ENCODE peak calls at places on chromosomes 7 and 10, in five cellular contexts. One of them, this sample, is unnamed.

GRCh38 chr7:90119178-90119971 is 34.9 kb upstream of the STEAP1 start:
- DNase-seq in NCI-H748 treated with DMSO at 0.1 percent for 48 hours: peak
- DNase-seq in fibroblast of pulmonary artery: peak
- DNase-seq in GM12865: no peak
- DNase-seq in GM03348: peak
- DNase-seq in this sample: no peak

GRCh38 chr10:52864459-52865106 is 92.0 kb upstream of the MBL2 start:
- DNase-seq in NCI-H748 treated with DMSO at 0.1 percent for 48 hours: no peak
- DNase-seq in fibroblast of pulmonary artery: peak
- DNase-seq in GM12865: peak
- DNase-seq in GM03348: peak
- DNase-seq in this sample: no peak

GRCh38 chr10:123132576-123133477 is 2.9 kb upstream of the HMX3 start:
- DNase-seq in NCI-H748 treated with DMSO at 0.1 percent for 48 hours: peak
- DNase-seq in fibroblast of pulmonary artery: peak
- DNase-seq in GM12865: peak
- DNase-seq in GM03348: peak
- DNase-seq in this sample: peak

GRCh38 chr10:60200682-60201053 is 189.0 kb downstream of the ANK3 start:
- DNase-seq in NCI-H748 treated with DMSO at 0.1 percent for 48 hours: no peak
- DNase-seq in fibroblast of pulmonary artery: no peak
- DNase-seq in GM12865: no peak
- DNase-seq in GM03348: no peak
- DNase-seq in this sample: no peak

GRCh38 chr7:111175908-111176307 is 85.0 kb downstream of the LRRN3 start:
- DNase-seq in NCI-H748 treated with DMSO at 0.1 percent for 48 hours: no peak
- DNase-seq in fibroblast of pulmonary artery: no peak
- DNase-seq in GM12865: no peak
- DNase-seq in GM03348: no peak
- DNase-seq in this sample: no peak

GRCh38 chr7:43505412-43505811 is 77.5 kb upstream of the STK17A start:
- DNase-seq in NCI-H748 treated with DMSO at 0.1 percent for 48 hours: no peak
- DNase-seq in fibroblast of pulmonary artery: no peak
- DNase-seq in GM12865: no peak
- DNase-seq in GM03348: no peak
- DNase-seq in this sample: no peak

GRCh38 chr7:75842836-75843446 is 29.3 kb upstream of the CCL24 start:
- DNase-seq in NCI-H748 treated with DMSO at 0.1 percent for 48 hours: no peak
- DNase-seq in fibroblast of pulmonary artery: peak
- DNase-seq in GM12865: peak
- DNase-seq in GM03348: peak
- DNase-seq in this sample: peak

GRCh38 chr10:72265508-72265907 is 8.2 kb upstream of the DDIT4 start:
- DNase-seq in NCI-H748 treated with DMSO at 0.1 percent for 48 hours: no peak
- DNase-seq in fibroblast of pulmonary artery: no peak
- DNase-seq in GM12865: no peak
- DNase-seq in GM03348: no peak
- DNase-seq in this sample: no peak

GRCh38 chr7:151438864-151439601 is 908 bp downstream of the CRYGN start:
- DNase-seq in NCI-H748 treated with DMSO at 0.1 percent for 48 hours: no peak
- DNase-seq in fibroblast of pulmonary artery: no peak
- DNase-seq in GM12865: no peak
- DNase-seq in GM03348: no peak
- DNase-seq in this sample: no peak

GRCh38 chr10:97024181-97025073 is 161.3 kb downstream of the SLIT1 start:
- DNase-seq in NCI-H748 treated with DMSO at 0.1 percent for 48 hours: no peak
- DNase-seq in fibroblast of pulmonary artery: peak
- DNase-seq in GM12865: peak
- DNase-seq in GM03348: peak
- DNase-seq in this sample: peak

GRCh38 chr10:62759599-62760175 is 44.8 kb upstream of the ADO start:
- DNase-seq in NCI-H748 treated with DMSO at 0.1 percent for 48 hours: no peak
- DNase-seq in fibroblast of pulmonary artery: no peak
- DNase-seq in GM12865: no peak
- DNase-seq in GM03348: no peak
- DNase-seq in this sample: no peak

GRCh38 chr10:110664483-110665420 is 20.6 kb downstream of the RBM20 start:
- DNase-seq in NCI-H748 treated with DMSO at 0.1 percent for 48 hours: no peak
- DNase-seq in fibroblast of pulmonary artery: peak
- DNase-seq in GM12865: no peak
- DNase-seq in GM03348: peak
- DNase-seq in this sample: no peak

GRCh38 chr7:133155121-133155520 is 73.2 kb upstream of the CHCHD3 start:
- DNase-seq in NCI-H748 treated with DMSO at 0.1 percent for 48 hours: no peak
- DNase-seq in fibroblast of pulmonary artery: peak
- DNase-seq in GM12865: no peak
- DNase-seq in GM03348: no peak
- DNase-seq in this sample: no peak